ENCODE peak calls at places on chromosome 2, in six cellular contexts. X is fibroblast of lung, Z is Panc1, G is endothelial cell of umbilical vein, K is breast epithelium, C is AG04450. Q is an unnamed sample.

GRCh38 chr2:190504912-190505311 is 29.6 kb downstream of the NEMP2 start:
- DNase-seq in X (no peak), Z (no peak), G (no peak), K (no peak), C (no peak), Q (no peak)

GRCh38 chr2:233813236-233814062 is 35.3 kb downstream of the MROH2A start:
- DNase-seq in X (no peak), Z (no peak), G (no peak), K (no peak), C (no peak), Q (no peak)

GRCh38 chr2:111041398-111042202 is 79.1 kb upstream of the BCL2L11 start:
- DNase-seq in X (no peak), Z (no peak), G (no peak), K (no peak), C (no peak), Q (no peak)

GRCh38 chr2:134674687-134675086 is 44.1 kb downstream of the TMEM163 start:
- DNase-seq in X (no peak), Z (no peak), G (no peak), K (no peak), C (no peak), Q (no peak)

GRCh38 chr2:598043-598802 is 79.0 kb downstream of the TMEM18 start:
- DNase-seq in X (no peak), Z (no peak), G (no peak), K (no peak), C (no peak), Q (no peak)

GRCh38 chr2:137208361-137208973 is 443.1 kb downstream of the THSD7B start:
- DNase-seq in X (no peak), Z (no peak), G (no peak), K (no peak), C (no peak), Q (no peak)

GRCh38 chr2:28717339-28717758 is 34.3 kb upstream of the PPP1CB start:
- DNase-seq in X (peak; percentile 81), Z (no peak), G (peak; percentile 49), K (peak; percentile 46), C (peak; percentile 32), Q (no peak)

GRCh38 chr2:191625016-191625415 is 52.9 kb upstream of the NABP1 start:
- DNase-seq in X (peak; percentile 40), Z (no peak), G (peak; percentile 51), K (no peak), C (no peak), Q (no peak)

GRCh38 chr2:208025814-208026184 is 472 bp upstream of the PLEKHM3 start:
- DNase-seq in X (no peak), Z (no peak), G (peak; percentile 5), K (no peak), C (no peak), Q (no peak)

GRCh38 chr2:197191177-197191947 is 119.2 kb downstream of the ANKRD44 start:
- DNase-seq in X (peak; percentile 60), Z (no peak), G (peak; percentile 55), K (no peak), C (no peak), Q (peak; percentile 8)

GRCh38 chr2:159045545-159046454 is 77.4 kb downstream of the TANC1 start:
- DNase-seq in X (peak; percentile 65), Z (no peak), G (no peak), K (no peak), C (no peak), Q (no peak)

GRCh38 chr2:240213226-240213475 is 72.7 kb upstream of the OTOS start:
- DNase-seq in X (no peak), Z (no peak), G (no peak), K (no peak), C (no peak), Q (no peak)

GRCh38 chr2:149470046-149470445 is 117.5 kb downstream of the MMADHC start:
- DNase-seq in X (no peak), Z (no peak), G (no peak), K (no peak), C (no peak), Q (no peak)

GRCh38 chr2:84702941-84703340 is 177.9 kb downstream of the TRABD2A start:
- DNase-seq in X (no peak), Z (no peak), G (no peak), K (no peak), C (no peak), Q (no peak)

GRCh38 chr2:147588191-147588590 is 256.6 kb upstream of the ACVR2A start:
- DNase-seq in X (peak; percentile 9), Z (no peak), G (no peak), K (no peak), C (no peak), Q (no peak)

GRCh38 chr2:161434127-161434526 is 18.0 kb downstream of the TBR1 start:
- DNase-seq in X (no peak), Z (no peak), G (no peak), K (no peak), C (no peak), Q (no peak)

GRCh38 chr2:196849895-196850294 is 40.7 kb upstream of the C2orf66 start:
- DNase-seq in X (peak; percentile 51), Z (peak; percentile 2), G (peak; percentile 43), K (no peak), C (no peak), Q (peak; percentile 18)

GRCh38 chr2:162919111-162919510 is 80.5 kb upstream of the KCNH7 start:
- DNase-seq in X (no peak), Z (no peak), G (no peak), K (no peak), C (no peak), Q (no peak)

GRCh38 chr2:10908195-10908594 is 3.5 kb upstream of the KCNF1 start:
- DNase-seq in X (no peak), Z (no peak), G (no peak), K (no peak), C (no peak), Q (no peak)

GRCh38 chr2:43251171-43251731 is 24.8 kb upstream of the ZFP36L2 start:
- DNase-seq in X (peak; percentile 83), Z (no peak), G (peak; percentile 17), K (peak; percentile 44), C (peak; percentile 62), Q (no peak)

GRCh38 chr2:112787729-112788401 is 3.6 kb upstream of the IL1A start:
- DNase-seq in X (no peak), Z (no peak), G (no peak), K (no peak), C (no peak), Q (no peak)

GRCh38 chr2:10544252-10544651 is 96.1 kb upstream of the ODC1 start:
- DNase-seq in X (no peak), Z (no peak), G (no peak), K (no peak), C (no peak), Q (no peak)

GRCh38 chr2:158796606-158797005 is 1.5 kb downstream of the DAPL1 start:
- DNase-seq in X (no peak), Z (no peak), G (no peak), K (no peak), C (no peak), Q (no peak)

GRCh38 chr2:221581986-221582385 is 9.9 kb upstream of the EPHA4 start:
- DNase-seq in X (no peak), Z (no peak), G (no peak), K (no peak), C (no peak), Q (no peak)
- H3K27me3 ChIP-seq in X (no peaks in the 10 kb centered on the region), Z (peaks cover 5% of the 10 kb centered on the region), G (no peaks in the 10 kb centered on the region), K (no peaks in the 10 kb centered on the region), C (no peaks in the 10 kb centered on the region), Q (no peaks in the 10 kb centered on the region)

GRCh38 chr2:238504181-238504711 is 77.5 kb downstream of the ASB1 start:
- DNase-seq in X (no peak), Z (no peak), G (no peak), K (no peak), C (no peak), Q (no peak)

GRCh38 chr2:238505119-238505891 is 78.6 kb downstream of the ASB1 start:
- DNase-seq in X (no peak), Z (no peak), G (no peak), K (no peak), C (no peak), Q (no peak)

GRCh38 chr2:238507836-238508235 is 81.1 kb downstream of the ASB1 start:
- DNase-seq in X (no peak), Z (no peak), G (no peak), K (no peak), C (no peak), Q (no peak)

GRCh38 chr2:238505892-238506280 is 79.2 kb downstream of the ASB1 start:
- DNase-seq in X (no peak), Z (no peak), G (no peak), K (no peak), C (no peak), Q (no peak)

GRCh38 chr2:238506669-238507068 is 79.9 kb downstream of the ASB1 start:
- DNase-seq in X (no peak), Z (no peak), G (no peak), K (no peak), C (no peak), Q (no peak)
- H3K27me3 ChIP-seq in X (no peaks in the 10 kb centered on the region), Z (no peaks in the 10 kb centered on the region), G (no peaks in the 10 kb centered on the region), K (no peaks in the 10 kb centered on the region), C (no peaks in the 10 kb centered on the region), Q (peaks cover 5% of the 10 kb centered on the region)

DNA sequence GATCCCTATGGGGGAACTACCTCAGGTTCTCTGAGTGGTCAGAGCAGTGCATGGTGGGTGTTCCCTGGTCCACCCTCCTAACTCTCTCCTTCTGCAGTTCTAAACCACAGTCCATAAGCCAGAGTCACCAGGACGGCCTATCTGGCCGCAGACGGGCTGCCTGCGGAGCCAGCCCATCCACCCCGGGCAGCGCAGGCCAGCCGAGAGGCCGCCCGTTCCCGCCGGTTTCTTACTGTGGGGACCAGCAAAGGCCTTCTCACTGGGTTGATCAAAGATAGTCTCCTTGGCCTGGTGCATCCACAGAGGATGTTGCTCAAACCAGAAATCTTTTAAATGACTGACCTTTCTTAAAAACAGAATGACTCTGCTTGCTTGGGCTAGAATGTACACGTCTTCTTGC is 9.6 kb upstream of the CHST10 start:
- DNase-seq in X (no peak), Z (no peak), G (no peak), K (no peak), C (no peak), Q (no peak)
- H3K27me3 ChIP-seq in X (no peaks in the 10 kb centered on the region), Z (peaks cover 8% of the 10 kb centered on the region), G (peaks cover 11% of the 10 kb centered on the region), K (no peaks in the 10 kb centered on the region), C (peaks cover 13% of the 10 kb centered on the region), Q (no peaks in the 10 kb centered on the region)

GRCh38 chr2:152632736-152633135 is 84.5 kb downstream of the PRPF40A start:
- DNase-seq in X (no peak), Z (no peak), G (no peak), K (no peak), C (no peak), Q (no peak)

GRCh38 chr2:152638590-152638989 is 78.7 kb downstream of the PRPF40A start:
- DNase-seq in X (no peak), Z (no peak), G (no peak), K (no peak), C (no peak), Q (no peak)

GRCh38 chr2:152637251-152637650 is 80.0 kb downstream of the PRPF40A start:
- DNase-seq in X (no peak), Z (no peak), G (no peak), K (no peak), C (no peak), Q (no peak)

DNA sequence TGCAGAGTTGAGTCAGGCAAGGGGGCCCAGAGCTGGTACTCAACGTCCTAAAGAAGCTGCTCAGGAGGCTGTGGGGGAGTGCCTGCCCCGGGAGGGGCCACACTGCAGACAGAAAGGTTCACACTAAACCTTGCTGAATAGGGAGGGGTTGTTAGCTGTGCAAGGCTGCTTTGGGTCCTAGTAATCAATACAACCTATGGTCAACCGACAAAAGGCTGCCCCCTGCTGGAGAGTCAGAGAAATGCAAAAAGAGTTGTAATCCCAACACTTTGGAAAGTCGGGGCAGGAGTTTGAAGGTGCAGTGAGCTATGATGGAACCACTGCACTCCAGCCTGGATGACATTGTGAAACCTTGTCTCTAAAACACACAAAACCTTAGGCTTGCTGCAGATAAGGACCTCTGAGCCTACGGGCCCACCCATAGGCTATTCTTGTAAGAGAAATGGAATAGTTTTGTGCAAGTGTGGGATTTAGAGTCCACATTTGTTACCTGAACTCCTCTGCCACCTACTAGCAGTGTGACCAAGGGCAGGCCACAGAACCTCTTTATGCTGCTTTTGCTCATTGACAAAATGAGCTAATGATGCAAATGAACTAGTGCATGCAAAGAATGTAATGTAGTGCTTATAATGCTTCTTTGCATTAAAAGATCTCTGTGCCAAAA is 81.5 kb downstream of the PRPF40A start:
- DNase-seq in X (peak; percentile 65), Z (peak; percentile 24), G (peak; percentile 58), K (no peak), C (no peak), Q (peak; percentile 82)
- H3K27me3 ChIP-seq in X (no peaks in the 10 kb centered on the region), Z (no peaks in the 10 kb centered on the region), G (no peaks in the 10 kb centered on the region), K (no peaks in the 10 kb centered on the region), C (no peaks in the 10 kb centered on the region), Q (no peaks in the 10 kb centered on the region)

Q was measured in HAP-1.